ENCODE peak calls at places on chromosomes 11 and 22, in seven cellular contexts. L is HCT116, E is GM12878, I is SK-N-SH, A is K562, V is HepG2, C is H1. Z is an unnamed sample.

GRCh38 chr11:48093323-48093722 is 113.0 kb downstream of the PTPRJ start:
- DNase-seq in L (no peak), E (no peak), I (no peak), A (no peak), V (no peak), C (no peak), Z (no peak)

GRCh38 chr11:119776031-119776636 is 47.1 kb upstream of the NECTIN1 start:
- DNase-seq in L (no peak), E (no peak), I (no peak), A (no peak), V (no peak), C (no peak), Z (no peak)

GRCh38 chr11:76234704-76235232 is 28.5 kb upstream of the WNT11 start:
- DNase-seq in L (no peak), E (no peak), I (no peak), A (no peak), V (no peak), C (peak), Z (no peak)

GRCh38 chr11:127902405-127902804 is 685.0 kb downstream of the ETS1 start:
- DNase-seq in L (no peak), E (no peak), I (peak), A (no peak), V (no peak), C (no peak), Z (no peak)

GRCh38 chr11:65652511-65653228 is 10.0 kb downstream of the RELA start:
- DNase-seq in L (peak), E (peak), I (peak), A (peak), V (peak), C (peak), Z (peak)

GRCh38 chr11:75474878-75475766 is 42.1 kb upstream of the KLHL35 start:
- DNase-seq in L (no peak), E (no peak), I (peak), A (peak), V (no peak), C (peak), Z (peak)

GRCh38 chr11:59878482-59878881 is at the start of gene OOSP3:
- DNase-seq in L (no peak), E (no peak), I (no peak), A (no peak), V (no peak), C (no peak), Z (no peak)

GRCh38 chr11:131099013-131099412 is 182.7 kb upstream of the SNX19 start:
- DNase-seq in L (no peak), E (no peak), I (no peak), A (no peak), V (peak), C (no peak), Z (no peak)

GRCh38 chr11:114291381-114291780 is 4.8 kb upstream of the NNMT start:
- DNase-seq in L (no peak), E (no peak), I (no peak), A (no peak), V (no peak), C (no peak), Z (no peak)

GRCh38 chr11:14054708-14055107 is 92.2 kb downstream of the SPON1 start:
- DNase-seq in L (no peak), E (no peak), I (no peak), A (no peak), V (no peak), C (no peak), Z (no peak)

GRCh38 chr11:7462706-7463105 is 22.6 kb upstream of the OLFML1 start:
- DNase-seq in L (no peak), E (no peak), I (peak), A (no peak), V (no peak), C (no peak), Z (no peak)

GRCh38 chr22:49849161-49850020 is 4.3 kb upstream of the ZBED4 start:
- DNase-seq in L (no peak), E (no peak), I (peak), A (no peak), V (no peak), C (no peak), Z (no peak)

GRCh38 chr22:36733271-36733670 is 29.7 kb upstream of the CACNG2 start:
- DNase-seq in L (no peak), E (no peak), I (no peak), A (no peak), V (no peak), C (no peak), Z (no peak)

GRCh38 chr11:5367461-5368074 is 16.0 kb upstream of the OR51M1 start:
- DNase-seq in L (no peak), E (no peak), I (no peak), A (no peak), V (no peak), C (no peak), Z (no peak)

GRCh38 chr11:96033569-96033968 is 109.7 kb upstream of the MTMR2 start:
- DNase-seq in L (no peak), E (no peak), I (no peak), A (no peak), V (no peak), C (no peak), Z (no peak)

GRCh38 chr11:116837231-116838091 is at the start of gene APOA1:
- DNase-seq in L (no peak), E (no peak), I (peak), A (no peak), V (peak), C (no peak), Z (no peak)
- TF ChIP-seq JUND in L (no peak), E (no peak), I (no peak), A (no peak), V (no peak), C (no peak), Z (no peak)

DNA sequence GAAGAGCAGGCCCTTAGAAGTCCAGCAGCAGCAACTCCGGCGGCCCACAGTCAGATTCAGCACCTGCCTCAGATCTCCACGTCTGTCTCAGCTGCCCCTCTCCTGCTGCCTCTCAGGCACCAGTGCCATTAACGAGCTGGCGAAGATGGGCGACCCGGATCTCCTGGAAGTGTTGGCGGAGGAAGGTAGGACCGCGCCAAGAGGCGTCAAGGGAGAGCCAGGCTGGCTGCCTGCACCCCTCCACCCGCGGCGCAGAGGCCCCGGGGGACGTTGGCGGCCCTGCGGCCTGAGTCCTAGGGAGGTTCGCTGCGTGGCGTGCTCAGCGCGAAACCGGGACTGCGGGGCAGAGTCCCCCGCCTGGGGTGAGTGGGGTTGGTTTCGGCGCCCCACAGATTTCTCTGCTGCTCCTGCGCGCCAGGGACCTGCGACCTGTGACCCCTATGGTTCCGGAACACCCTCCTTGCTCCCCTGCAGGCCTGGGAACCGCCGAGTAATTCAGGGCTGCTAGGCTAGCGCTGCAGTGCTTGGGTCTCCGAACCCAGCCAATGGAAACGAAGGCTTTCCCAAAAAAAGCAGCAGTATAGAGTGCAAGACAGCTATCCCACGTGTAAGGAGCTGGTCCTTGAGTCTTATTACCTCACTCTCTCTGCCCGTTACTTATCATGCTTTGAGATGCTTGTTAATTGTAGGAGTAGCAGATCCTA is 615 bp downstream of the ANO5 start:
- DNase-seq in L (no peak), E (no peak), I (peak), A (peak), V (no peak), C (peak), Z (peak)
- TF ChIP-seq JUND in L (no peak), E (no peak), I (no peak), A (no peak), V (no peak), C (no peak), Z (no peak)

DNA sequence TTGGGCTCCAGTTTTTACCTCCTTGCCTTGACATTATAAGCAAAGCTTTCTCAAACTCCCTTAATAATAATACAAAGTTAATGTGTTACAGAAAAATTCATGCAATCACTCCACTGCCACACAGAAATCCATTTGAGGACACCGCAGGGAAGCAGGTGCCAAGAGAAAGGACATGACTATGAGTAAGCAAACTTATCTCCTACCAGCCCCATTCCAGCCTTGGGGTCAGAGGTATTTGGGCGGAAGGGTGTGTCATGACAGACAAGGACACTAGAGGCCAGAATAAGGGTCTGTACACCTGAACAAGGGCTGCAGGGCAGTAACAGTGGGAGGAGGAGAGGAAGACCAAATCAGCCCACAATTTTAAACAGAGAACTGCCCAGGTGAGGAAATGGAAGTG is 5.9 kb downstream of the GNG3 start:
- DNase-seq in L (no peak), E (no peak), I (no peak), A (peak), V (no peak), C (no peak), Z (no peak)
- TF ChIP-seq JUND in L (no peak), E (no peak), I (no peak), A (no peak), V (no peak), C (no peak), Z (no peak)

GRCh38 chr11:40841231-40841630 is 618.2 kb downstream of the LRRC4C start:
- DNase-seq in L (no peak), E (no peak), I (no peak), A (no peak), V (no peak), C (no peak), Z (no peak)

GRCh38 chr11:40842750-40843339 is 616.6 kb downstream of the LRRC4C start:
- DNase-seq in L (no peak), E (no peak), I (no peak), A (no peak), V (no peak), C (no peak), Z (no peak)
- TF ChIP-seq JUND in L (no peak), E (no peak), I (no peak), A (no peak), V (no peak), C (no peak), Z (no peak)

GRCh38 chr11:36037031-36037430 is 93.2 kb downstream of the LDLRAD3 start:
- DNase-seq in L (no peak), E (no peak), I (no peak), A (no peak), V (no peak), C (no peak), Z (peak)
- TF ChIP-seq JUND in L (no peak), E (no peak), I (no peak), A (no peak), V (no peak), C (no peak), Z (no peak)

GRCh38 chr11:40716344-40717178 is 742.9 kb downstream of the LRRC4C start:
- DNase-seq in L (no peak), E (no peak), I (no peak), A (no peak), V (no peak), C (no peak), Z (no peak)
- TF ChIP-seq JUND in L (no peak), E (no peak), I (no peak), A (no peak), V (no peak), C (no peak), Z (no peak)

DNA sequence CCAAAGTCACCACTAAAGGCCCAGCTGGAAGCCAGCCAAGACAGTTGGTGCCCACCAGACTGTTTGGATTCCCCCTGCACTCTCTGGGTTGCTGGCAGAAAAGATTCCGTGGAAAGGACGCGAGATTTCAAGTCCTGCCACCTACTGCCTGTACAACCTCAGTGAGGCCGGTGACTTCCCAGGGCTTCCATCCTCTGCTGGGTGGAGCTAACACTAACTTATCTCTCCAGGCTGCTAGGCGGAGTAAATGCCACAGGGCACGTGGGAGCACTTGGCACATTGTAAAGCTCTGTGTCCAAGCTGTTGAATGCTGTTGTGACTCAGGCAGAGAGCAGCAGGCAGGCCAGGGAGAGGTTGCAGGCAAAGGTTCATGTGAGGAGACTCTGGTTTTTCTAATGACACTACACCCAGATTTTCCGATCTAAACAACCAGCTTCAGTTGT is 50.9 kb upstream of the CDON start:
- DNase-seq in L (peak), E (no peak), I (peak), A (peak), V (peak), C (no peak), Z (peak)
- TF ChIP-seq JUND in L (no peak), E (no peak), I (peak), A (no peak), V (no peak), C (no peak), Z (no peak)

DNA sequence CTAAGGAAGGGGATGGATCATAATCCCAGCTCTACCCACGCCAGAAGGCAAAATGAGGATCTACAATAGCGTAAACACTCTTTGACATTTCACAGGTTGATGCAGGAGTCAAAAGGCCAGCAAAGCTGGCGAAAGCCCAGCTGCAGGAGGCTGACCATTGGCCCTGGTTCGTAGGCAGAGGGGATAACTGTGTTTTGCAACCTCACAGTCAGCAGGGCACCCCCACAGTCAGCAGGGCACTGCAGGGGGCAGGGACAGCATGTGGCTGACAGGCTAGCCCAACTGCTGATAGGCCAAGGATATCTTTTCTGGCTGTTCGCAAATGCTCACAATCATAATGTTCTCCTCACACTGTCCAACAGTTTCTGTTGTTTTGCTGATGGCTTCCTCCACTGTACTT is 372.7 kb downstream of the BUD13 start:
- DNase-seq in L (no peak), E (no peak), I (no peak), A (no peak), V (peak), C (no peak), Z (no peak)
- TF ChIP-seq JUND in L (no peak), E (no peak), I (no peak), A (no peak), V (no peak), C (no peak), Z (no peak)

DNA sequence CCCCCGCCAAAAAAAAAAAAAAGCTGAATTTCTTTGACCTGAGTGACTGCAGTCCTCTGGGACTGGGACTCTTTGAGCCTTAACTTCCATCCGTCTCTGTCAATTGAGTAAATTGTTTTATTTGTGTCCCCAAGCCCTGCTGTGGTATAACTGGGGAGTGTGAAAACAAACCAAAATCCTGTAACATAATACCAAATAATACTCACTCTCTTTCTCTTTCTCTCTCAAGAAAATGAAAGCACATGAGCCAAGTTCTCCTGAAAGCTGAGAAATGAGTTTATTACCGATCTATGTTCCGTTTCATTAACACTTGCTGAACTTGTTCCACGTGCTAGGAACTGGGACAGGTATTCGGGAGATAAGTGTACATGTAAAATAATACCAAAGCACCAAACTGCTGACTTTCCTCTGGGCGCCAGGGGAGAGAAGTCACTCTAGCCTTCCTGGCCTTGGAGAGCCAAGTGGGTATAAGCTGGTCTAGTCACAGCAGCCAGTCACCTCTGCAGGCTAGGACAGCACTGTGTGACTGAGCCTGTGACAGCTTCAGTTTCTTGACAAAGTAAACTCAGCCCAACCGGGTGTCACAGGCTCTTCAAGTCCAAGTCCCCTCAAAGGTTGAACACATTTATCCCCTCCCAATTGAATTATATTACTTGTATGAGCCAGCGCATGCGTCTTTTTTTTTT is 23.1 kb downstream of the CD6 start:
- DNase-seq in L (no peak), E (no peak), I (no peak), A (no peak), V (no peak), C (no peak), Z (peak)
- TF ChIP-seq JUND in L (no peak), E (no peak), I (no peak), A (no peak), V (no peak), C (no peak), Z (no peak)

Z was measured in T47D.